ENCODE peak calls at places on chromosome 1, in five cellular contexts. One of them, this sample, is unnamed.

GRCh38 chr1:111236379-111236778 is 8.9 kb downstream of the CHI3L2 start:
- DNase-seq in hepatocyte: no peak
- DNase-seq in fibroblast of pulmonary artery: peak; percentile 64
- DNase-seq in activated CD4-positive, alpha-beta T cell treated with anti-CD3 and anti-CD28 coated beads, Interleukin-2, amount 50 U/mL, for 1 hour: no peak
- DNase-seq in T47D: no peak
- DNase-seq in this sample: no peak

GRCh38 chr1:183019860-183020259 is 3.4 kb upstream of the LAMC1 start:
- DNase-seq in hepatocyte: no peak
- DNase-seq in fibroblast of pulmonary artery: peak; percentile 66
- DNase-seq in activated CD4-positive, alpha-beta T cell treated with anti-CD3 and anti-CD28 coated beads, Interleukin-2, amount 50 U/mL, for 1 hour: no peak
- DNase-seq in T47D: no peak
- DNase-seq in this sample: no peak

GRCh38 chr1:6975371-6975770 is 190.1 kb downstream of the CAMTA1 start:
- DNase-seq in hepatocyte: no peak
- DNase-seq in fibroblast of pulmonary artery: no peak
- DNase-seq in activated CD4-positive, alpha-beta T cell treated with anti-CD3 and anti-CD28 coated beads, Interleukin-2, amount 50 U/mL, for 1 hour: no peak
- DNase-seq in T47D: no peak
- DNase-seq in this sample: no peak

GRCh38 chr1:211334986-211335385 is 8.4 kb downstream of the TRAF5 start:
- DNase-seq in hepatocyte: no peak
- DNase-seq in fibroblast of pulmonary artery: no peak
- DNase-seq in activated CD4-positive, alpha-beta T cell treated with anti-CD3 and anti-CD28 coated beads, Interleukin-2, amount 50 U/mL, for 1 hour: no peak
- DNase-seq in T47D: no peak
- DNase-seq in this sample: peak; percentile 30

GRCh38 chr1:39977202-39977601 is 22.3 kb downstream of the MFSD2A start:
- DNase-seq in hepatocyte: no peak
- DNase-seq in fibroblast of pulmonary artery: peak; percentile 38
- DNase-seq in activated CD4-positive, alpha-beta T cell treated with anti-CD3 and anti-CD28 coated beads, Interleukin-2, amount 50 U/mL, for 1 hour: no peak
- DNase-seq in T47D: no peak
- DNase-seq in this sample: no peak

GRCh38 chr1:191641420-191642215 is 516.6 kb upstream of the RGS18 start:
- DNase-seq in hepatocyte: no peak
- DNase-seq in fibroblast of pulmonary artery: peak; percentile 26
- DNase-seq in activated CD4-positive, alpha-beta T cell treated with anti-CD3 and anti-CD28 coated beads, Interleukin-2, amount 50 U/mL, for 1 hour: no peak
- DNase-seq in T47D: no peak
- DNase-seq in this sample: no peak

GRCh38 chr1:156480411-156481192 is 20.0 kb downstream of the MEF2D start:
- DNase-seq in hepatocyte: peak; percentile 62
- DNase-seq in fibroblast of pulmonary artery: no peak
- DNase-seq in activated CD4-positive, alpha-beta T cell treated with anti-CD3 and anti-CD28 coated beads, Interleukin-2, amount 50 U/mL, for 1 hour: peak; percentile 77
- DNase-seq in T47D: no peak
- DNase-seq in this sample: peak; percentile 85

GRCh38 chr1:119442756-119443155 is 27.8 kb downstream of the HSD3B2 start:
- DNase-seq in hepatocyte: no peak
- DNase-seq in fibroblast of pulmonary artery: no peak
- DNase-seq in activated CD4-positive, alpha-beta T cell treated with anti-CD3 and anti-CD28 coated beads, Interleukin-2, amount 50 U/mL, for 1 hour: no peak
- DNase-seq in T47D: no peak
- DNase-seq in this sample: no peak

GRCh38 chr1:157622471-157622870 is 24.6 kb upstream of the FCRL4 start:
- DNase-seq in hepatocyte: no peak
- DNase-seq in fibroblast of pulmonary artery: no peak
- DNase-seq in activated CD4-positive, alpha-beta T cell treated with anti-CD3 and anti-CD28 coated beads, Interleukin-2, amount 50 U/mL, for 1 hour: no peak
- DNase-seq in T47D: no peak
- DNase-seq in this sample: no peak

This sample was measured in immature natural killer cell.